ENCODE peak calls at places on chromosomes 16 and 17, in seven cellular contexts. Y is coronary artery, Q is NCI-H1930, A is body of pancreas, I is HTR-8/SVneo, G is KBM-7, N is cardiac fibroblast. S is an unnamed sample.

GRCh38 chr17:48596735-48597491 is 3.3 kb upstream of the HOXB5 start:
- DNase-seq in Y (no peak), Q (no peak), A (no peak), I (no peak), G (no peak), N (no peak), S (no peak)

GRCh38 chr17:28748852-28749515 is 5.2 kb downstream of the TRAF4 start:
- DNase-seq in Y (no peak), Q (no peak), A (no peak), I (no peak), G (no peak), N (no peak), S (no peak)

GRCh38 chr16:49542391-49542891 is 168.8 kb downstream of the C16orf78 start:
- DNase-seq in Y (no peak), Q (no peak), A (no peak), I (no peak), G (no peak), N (peak), S (no peak)

GRCh38 chr17:16297367-16298139 is 55.7 kb downstream of the CENPV start:
- DNase-seq in Y (no peak), Q (no peak), A (no peak), I (no peak), G (no peak), N (no peak), S (no peak)

GRCh38 chr16:81804134-81804610 is 25.1 kb downstream of the PLCG2 start:
- DNase-seq in Y (no peak), Q (no peak), A (no peak), I (no peak), G (peak), N (no peak), S (no peak)

GRCh38 chr16:64182985-64183384 is 938.9 kb downstream of the CDH11 start:
- DNase-seq in Y (no peak), Q (no peak), A (no peak), I (no peak), G (no peak), N (peak), S (no peak)

GRCh38 chr16:82229800-82230619 is 60.0 kb upstream of the MPHOSPH6 start:
- DNase-seq in Y (no peak), Q (peak), A (peak), I (peak), G (peak), N (peak), S (peak)

GRCh38 chr17:8503368-8503767 is 67.7 kb downstream of the NDEL1 start:
- DNase-seq in Y (no peak), Q (no peak), A (no peak), I (no peak), G (no peak), N (no peak), S (no peak)

GRCh38 chr16:73717266-73718057 is 579.2 kb upstream of the PSMD7 start:
- DNase-seq in Y (no peak), Q (no peak), A (no peak), I (no peak), G (no peak), N (no peak), S (no peak)

GRCh38 chr17:21044971-21045370 is 2.2 kb upstream of the USP22 start:
- DNase-seq in Y (no peak), Q (no peak), A (no peak), I (no peak), G (no peak), N (no peak), S (no peak)

GRCh38 chr17:67534941-67535340 is 157.9 kb downstream of the PITPNC1 start:
- DNase-seq in Y (no peak), Q (no peak), A (no peak), I (no peak), G (no peak), N (no peak), S (no peak)

S was measured in RPMI8226.